ENCODE peak calls at places on chromosomes 12 and 14, in seven cellular contexts. W is cardiac septum; S is stimulated activated CD8-positive, alpha-beta memory T cell treated with anti-CD3 and anti-CD28 coated beads, Interleukin-15, amount 100 ng/mL, for 4 hours; E is activated CD8-positive, alpha-beta memory T cell treated with anti-CD3 and anti-CD28 coated beads, Interleukin-2, amount 50 U/mL, for 4 hours; J is PC-3; I is anterior cingulate cortex; C is GM19239. O is an unnamed sample.

GRCh38 chr14:69987416-69988144 is 108.4 kb downstream of the SMOC1 start:
- DNase-seq in W (peak), S (no peak), E (no peak), J (no peak), I (no peak), C (no peak), O (no peak)

GRCh38 chr14:38290601-38291190 is 34.8 kb upstream of the CLEC14A start:
- DNase-seq in W (no peak), S (no peak), E (no peak), J (peak), I (no peak), C (no peak), O (no peak)

GRCh38 chr12:117491711-117492110 is 130.3 kb upstream of the NOS1 start:
- DNase-seq in W (no peak), S (no peak), E (no peak), J (no peak), I (no peak), C (no peak), O (no peak)

GRCh38 chr12:67645126-67645525 is 3.4 kb upstream of the DYRK2 start:
- DNase-seq in W (no peak), S (no peak), E (no peak), J (no peak), I (no peak), C (no peak), O (no peak)

GRCh38 chr12:68977909-68978610 is 45.1 kb upstream of the CPM start:
- DNase-seq in W (no peak), S (no peak), E (no peak), J (no peak), I (no peak), C (no peak), O (no peak)

GRCh38 chr14:75283162-75283883 is 4.7 kb downstream of the FOS start:
- DNase-seq in W (no peak), S (no peak), E (no peak), J (no peak), I (no peak), C (no peak), O (no peak)

GRCh38 chr12:94640134-94640928 is 10.0 kb downstream of the TMCC3 start:
- DNase-seq in W (no peak), S (no peak), E (no peak), J (peak), I (no peak), C (peak), O (no peak)

GRCh38 chr12:126952106-126953007 is 1314.6 kb upstream of the TMEM132C start:
- DNase-seq in W (no peak), S (no peak), E (no peak), J (no peak), I (no peak), C (no peak), O (no peak)